ENCODE peak calls at places on chromosomes 7 and 10, in nine cellular contexts. W is head of caudate nucleus; E is mammary epithelial cell; U is activated T-helper 1 cell treated with anti-CD3 and anti-CD28 coated beads, Interleukin-12 subunit alpha, Interleukin-12 subunit beta, Interleukin-2, Interleukin-4 antibody, amounts not matched to agents 30 ng/mL and 10 ng/mL and 1 ng/mL, durations not matched to agents 14 hours and 24 hours and 36 hours; G is iPS-NIHi11; K is GM12891; X is pons; S is NCI-H1105 treated with DMSO at 0.1 percent for 48 hours; B is Right ventricle myocardium superior. V is an unnamed sample.

GRCh38 chr7:139054101-139054500 is 18.3 kb upstream of the ZC3HAV1L start:
- DNase-seq in W (no peak), E (peak), U (no peak), G (no peak), K (no peak), X (no peak), S (no peak), B (no peak), V (no peak)

GRCh38 chr10:117518246-117518645 is 24.3 kb upstream of the EMX2 start:
- DNase-seq in W (no peak), E (no peak), U (no peak), G (peak), K (no peak), X (no peak), S (no peak), B (no peak), V (no peak)

GRCh38 chr10:42479057-42479456 is 159.3 kb downstream of the ZNF33B start:
- DNase-seq in W (no peak), E (no peak), U (no peak), G (no peak), K (no peak), X (no peak), S (no peak), B (no peak), V (no peak)

GRCh38 chr7:117048114-117048853 is 95.0 kb downstream of the ST7 start:
- DNase-seq in W (no peak), E (no peak), U (peak), G (no peak), K (no peak), X (no peak), S (no peak), B (no peak), V (no peak)

GRCh38 chr7:91276909-91277308 is 12.7 kb downstream of the FZD1 start:
- DNase-seq in W (no peak), E (no peak), U (no peak), G (no peak), K (no peak), X (no peak), S (no peak), B (no peak), V (no peak)

GRCh38 chr10:123967626-123968243 is 76.1 kb upstream of the CPXM2 start:
- DNase-seq in W (peak), E (peak), U (peak), G (peak), K (peak), X (peak), S (peak), B (peak), V (peak)

GRCh38 chr7:2713370-2713769 is 25.4 kb downstream of the AMZ1 start:
- DNase-seq in W (no peak), E (no peak), U (no peak), G (no peak), K (no peak), X (no peak), S (no peak), B (no peak), V (peak)

GRCh38 chr10:56116684-56117083 is 244.4 kb downstream of the ZWINT start:
- DNase-seq in W (no peak), E (no peak), U (no peak), G (peak), K (no peak), X (no peak), S (no peak), B (no peak), V (peak)

GRCh38 chr10:88932539-88933256 is 19.9 kb downstream of the ACTA2 start:
- DNase-seq in W (peak), E (peak), U (peak), G (peak), K (no peak), X (peak), S (peak), B (no peak), V (peak)

GRCh38 chr10:132611986-132612385 is 74.4 kb downstream of the INPP5A start:
- DNase-seq in W (no peak), E (no peak), U (no peak), G (no peak), K (no peak), X (no peak), S (no peak), B (no peak), V (no peak)

GRCh38 chr10:48604408-48605263 is at the start of gene ARHGAP22:
- DNase-seq in W (peak), E (peak), U (no peak), G (peak), K (peak), X (peak), S (no peak), B (peak), V (no peak)

GRCh38 chr7:75546272-75547015 is 54.3 kb downstream of the SPDYE5 start:
- DNase-seq in W (no peak), E (no peak), U (no peak), G (no peak), K (no peak), X (no peak), S (no peak), B (no peak), V (peak)

GRCh38 chr7:44149571-44150465 is 8.7 kb upstream of the MYL7 start:
- DNase-seq in W (no peak), E (no peak), U (no peak), G (no peak), K (no peak), X (no peak), S (no peak), B (no peak), V (no peak)

GRCh38 chr7:39265912-39266591 is 288.3 kb downstream of the POU6F2 start:
- DNase-seq in W (no peak), E (no peak), U (no peak), G (peak), K (no peak), X (no peak), S (no peak), B (no peak), V (no peak)

GRCh38 chr10:24344695-24345473 is 135.9 kb downstream of the KIAA1217 start:
- DNase-seq in W (no peak), E (no peak), U (no peak), G (no peak), K (no peak), X (no peak), S (no peak), B (no peak), V (peak)

GRCh38 chr10:74078037-74078436 is 72.6 kb downstream of the AP3M1 start:
- DNase-seq in W (no peak), E (no peak), U (no peak), G (no peak), K (no peak), X (no peak), S (no peak), B (no peak), V (no peak)

GRCh38 chr10:80580811-80581468 is 43.2 kb downstream of the SH2D4B start:
- DNase-seq in W (no peak), E (no peak), U (no peak), G (no peak), K (no peak), X (no peak), S (no peak), B (no peak), V (no peak)

GRCh38 chr7:7565746-7566650 is 686 bp upstream of the MIOS start:
- DNase-seq in W (no peak), E (peak), U (no peak), G (peak), K (no peak), X (no peak), S (no peak), B (no peak), V (peak)